ENCODE peak calls at places on chromosomes 2 and 18, in four cellular contexts. One of them, this sample, is unnamed.

GRCh38 chr2:19099181-19099580 is 259.2 kb downstream of the OSR1 start:
- DNase-seq in B cell: no peak
- DNase-seq in activated naive CD4-positive, alpha-beta T cell: no peak
- DNase-seq in endothelial cell: no peak
- DNase-seq in this sample: no peak

GRCh38 chr2:12318427-12319057 is 398.2 kb upstream of the TRIB2 start:
- DNase-seq in B cell: no peak
- DNase-seq in activated naive CD4-positive, alpha-beta T cell: no peak
- DNase-seq in endothelial cell: no peak
- DNase-seq in this sample: no peak

GRCh38 chr2:120287183-120288015 is 34.7 kb downstream of the RALB start:
- DNase-seq in B cell: no peak
- DNase-seq in endothelial cell: no peak
- DNase-seq in activated naive CD4-positive, alpha-beta T cell: no peak
- DNase-seq in this sample: no peak

GRCh38 chr18:44039216-44039615 is 641.5 kb upstream of the SETBP1 start:
- DNase-seq in activated naive CD4-positive, alpha-beta T cell: no peak
- DNase-seq in endothelial cell: no peak
- DNase-seq in B cell: no peak
- DNase-seq in this sample: no peak

GRCh38 chr2:73418343-73418742 is 32.7 kb downstream of the ALMS1 start:
- DNase-seq in B cell: no peak
- DNase-seq in activated naive CD4-positive, alpha-beta T cell: no peak
- DNase-seq in endothelial cell: no peak
- DNase-seq in this sample: peak

GRCh38 chr18:36811430-36811829 is 17.4 kb downstream of the TPGS2 start:
- DNase-seq in activated naive CD4-positive, alpha-beta T cell: no peak
- DNase-seq in endothelial cell: no peak
- DNase-seq in B cell: no peak
- DNase-seq in this sample: no peak

GRCh38 chr18:8706981-8707940 is 1.9 kb downstream of the MTCL1 start:
- DNase-seq in activated naive CD4-positive, alpha-beta T cell: no peak
- DNase-seq in endothelial cell: peak
- DNase-seq in B cell: peak
- DNase-seq in this sample: peak

GRCh38 chr18:75183973-75184372 is 25.0 kb downstream of the PTGR3 start:
- DNase-seq in activated naive CD4-positive, alpha-beta T cell: no peak
- DNase-seq in endothelial cell: no peak
- DNase-seq in B cell: no peak
- DNase-seq in this sample: no peak

GRCh38 chr2:176187306-176188217 is 906 bp upstream of the HOXD1 start:
- DNase-seq in endothelial cell: peak
- DNase-seq in B cell: no peak
- DNase-seq in activated naive CD4-positive, alpha-beta T cell: no peak
- DNase-seq in this sample: no peak

GRCh38 chr2:179898873-179899272 is 37.5 kb upstream of the ZNF385B start:
- DNase-seq in B cell: no peak
- DNase-seq in endothelial cell: peak
- DNase-seq in activated naive CD4-positive, alpha-beta T cell: no peak
- DNase-seq in this sample: no peak

GRCh38 chr2:162258169-162258568 is 14.9 kb upstream of the FAP start:
- DNase-seq in endothelial cell: no peak
- DNase-seq in activated naive CD4-positive, alpha-beta T cell: no peak
- DNase-seq in B cell: no peak
- DNase-seq in this sample: no peak

GRCh38 chr2:200403794-200404193 is 97.3 kb downstream of the SPATS2L start:
- DNase-seq in endothelial cell: no peak
- DNase-seq in B cell: no peak
- DNase-seq in activated naive CD4-positive, alpha-beta T cell: no peak
- DNase-seq in this sample: no peak

GRCh38 chr2:134031539-134031938 is 222.3 kb upstream of the MGAT5 start:
- DNase-seq in B cell: no peak
- DNase-seq in activated naive CD4-positive, alpha-beta T cell: no peak
- DNase-seq in endothelial cell: no peak
- DNase-seq in this sample: no peak

GRCh38 chr2:59077026-59077425 is 835.9 kb upstream of the FANCL start:
- DNase-seq in endothelial cell: no peak
- DNase-seq in B cell: no peak
- DNase-seq in activated naive CD4-positive, alpha-beta T cell: no peak
- DNase-seq in this sample: no peak

GRCh38 chr2:63058742-63059433 is 8.3 kb downstream of the OTX1 start:
- DNase-seq in activated naive CD4-positive, alpha-beta T cell: no peak
- DNase-seq in endothelial cell: peak
- DNase-seq in B cell: peak
- DNase-seq in this sample: no peak

GRCh38 chr18:54766631-54767030 is 61.6 kb upstream of the RAB27B start:
- DNase-seq in activated naive CD4-positive, alpha-beta T cell: no peak
- DNase-seq in endothelial cell: no peak
- DNase-seq in B cell: no peak
- DNase-seq in this sample: no peak

GRCh38 chr2:219484343-219485200 is 14.1 kb upstream of the GMPPA start:
- DNase-seq in endothelial cell: peak
- DNase-seq in activated naive CD4-positive, alpha-beta T cell: no peak
- DNase-seq in B cell: peak
- DNase-seq in this sample: no peak

This sample was measured in lower leg skin.